ENCODE peak calls at places on chromosomes 11 and 22, in five cellular contexts. W is neural progenitor cell, J is SK-N-SH, K is HCT116, N is PC-3. Y is an unnamed sample. For H3K9me3, the result is how much of the 10 kb centered on the place peaks cover.

GRCh38 chr22:41684194-41684593 is 4.5 kb downstream of the SNU13 start:
- DNase-seq in W (no peak), J (no peak), K (no peak), N (no peak), Y (no peak)

GRCh38 chr11:43925932-43926505 is 16.4 kb upstream of the C11orf96 start:
- DNase-seq in W (no peak), J (peak), K (no peak), N (no peak), Y (no peak)

GRCh38 chr11:6968816-6969215 is 42.6 kb downstream of the ZNF215 start:
- DNase-seq in W (no peak), J (no peak), K (no peak), N (peak), Y (no peak)

GRCh38 chr22:26502688-26503561 is 9.3 kb downstream of the TFIP11 start:
- DNase-seq in W (peak), J (peak), K (no peak), N (peak), Y (peak)

GRCh38 chr22:19107730-19108074 is 14.5 kb downstream of the DGCR2 start:
- DNase-seq in W (no peak), J (no peak), K (no peak), N (no peak), Y (no peak)

GRCh38 chr22:27237342-27237741 is 564.2 kb downstream of the MN1 start:
- DNase-seq in W (no peak), J (no peak), K (no peak), N (no peak), Y (no peak)

GRCh38 chr22:20240900-20241299 is 27.2 kb downstream of the RTN4R start:
- DNase-seq in W (no peak), J (no peak), K (no peak), N (no peak), Y (no peak)

GRCh38 chr22:43928418-43929307 is 5.1 kb downstream of the PNPLA3 start:
- DNase-seq in W (no peak), J (peak), K (no peak), N (no peak), Y (no peak)

GRCh38 chr11:7522106-7522505 is 8.3 kb downstream of the PPFIBP2 start:
- DNase-seq in W (no peak), J (no peak), K (no peak), N (no peak), Y (no peak)

GRCh38 chr11:65849771-65850216 is 8.2 kb downstream of the CFL1 start:
- DNase-seq in W (no peak), J (peak), K (no peak), N (no peak), Y (peak)

GRCh38 chr22:19914201-19914943 is 27.2 kb upstream of the COMT start:
- DNase-seq in W (no peak), J (no peak), K (no peak), N (no peak), Y (no peak)

GRCh38 chr11:7924526-7924925 is 6.5 kb downstream of the OR10A6 start:
- DNase-seq in W (no peak), J (no peak), K (no peak), N (no peak), Y (peak)

GRCh38 chr22:21861856-21862255 is 5.6 kb downstream of the MAPK1 start:
- DNase-seq in W (no peak), J (no peak), K (no peak), N (no peak), Y (no peak)

GRCh38 chr22:36948273-36949055 is 35.0 kb downstream of the CSF2RB start:
- DNase-seq in W (no peak), J (no peak), K (no peak), N (no peak), Y (no peak)

GRCh38 chr22:49918911-49919881 is 762 bp downstream of the CRELD2 start:
- DNase-seq in W (no peak), J (peak), K (no peak), N (no peak), Y (no peak)

GRCh38 chr11:76850815-76851214 is 9.9 kb upstream of the ACER3 start:
- DNase-seq in W (no peak), J (no peak), K (no peak), N (no peak), Y (no peak)

GRCh38 chr11:119509277-119509841 is 86.4 kb upstream of the THY1 start:
- DNase-seq in W (no peak), J (no peak), K (no peak), N (no peak), Y (no peak)

GRCh38 chr22:50730013-50730891 is 7.8 kb upstream of the ACR start:
- DNase-seq in W (no peak), J (no peak), K (no peak), N (no peak), Y (no peak)

GRCh38 chr22:41862160-41862529 is 29.2 kb downstream of the SREBF2 start:
- DNase-seq in W (no peak), J (no peak), K (no peak), N (no peak), Y (peak)

GRCh38 chr11:70525006-70525405 is 126.7 kb downstream of the CTTN start:
- DNase-seq in W (no peak), J (peak), K (no peak), N (no peak), Y (no peak)

GRCh38 chr11:1077417-1078119 is 2.9 kb downstream of the MUC2 start:
- DNase-seq in W (no peak), J (no peak), K (no peak), N (no peak), Y (no peak)

GRCh38 chr11:116333193-116333592 is 439.6 kb downstream of the BUD13 start:
- DNase-seq in W (no peak), J (no peak), K (no peak), N (no peak), Y (no peak)

GRCh38 chr22:48227341-48228018 is 1465.0 kb downstream of the TBC1D22A start:
- DNase-seq in W (no peak), J (no peak), K (no peak), N (no peak), Y (no peak)
- H3K9me3 ChIP-seq in W (under half), J (under half), K (under half), N (under half), Y (under half)

GRCh38 chr11:11179239-11179638 is 173.8 kb downstream of the CSNK2A3 start:
- DNase-seq in W (no peak), J (no peak), K (peak), N (peak), Y (peak)
- TF ChIP-seq EZH2phosphoT487 in W (no peak), J (no peak), K (no peak), N (no peak), Y (no peak)

GRCh38 chr11:2644844-2645778 is 54.7 kb downstream of the KCNQ1OT1 start:
- DNase-seq in W (no peak), J (no peak), K (no peak), N (no peak), Y (no peak)
- H3K9me3 ChIP-seq in W (half or more), J (under half), K (under half), N (under half), Y (half or more)

DNA sequence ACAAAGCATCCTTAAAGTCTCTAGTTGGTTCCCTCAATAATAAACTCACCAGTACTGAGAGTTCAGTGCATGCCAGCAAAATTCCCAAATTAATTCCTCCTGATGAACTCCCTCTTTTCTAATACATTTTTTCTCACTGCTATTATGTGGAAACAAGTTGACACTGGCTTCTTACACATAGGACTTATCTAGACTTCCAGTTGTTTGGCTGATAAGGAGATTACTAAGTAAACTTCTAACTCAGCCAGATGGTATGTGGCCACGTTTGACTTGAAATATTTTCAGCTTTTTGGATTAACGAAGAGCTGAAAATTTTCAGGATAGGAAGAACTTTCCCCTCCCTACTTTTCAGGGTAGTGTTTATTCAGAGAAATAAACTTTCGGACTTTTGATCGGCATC is 1154.2 kb upstream of the TENM4 start:
- DNase-seq in W (no peak), J (no peak), K (no peak), N (peak), Y (peak)
- TF ChIP-seq EZH2phosphoT487 in W (no peak), J (no peak), K (no peak), N (no peak), Y (no peak)

DNA sequence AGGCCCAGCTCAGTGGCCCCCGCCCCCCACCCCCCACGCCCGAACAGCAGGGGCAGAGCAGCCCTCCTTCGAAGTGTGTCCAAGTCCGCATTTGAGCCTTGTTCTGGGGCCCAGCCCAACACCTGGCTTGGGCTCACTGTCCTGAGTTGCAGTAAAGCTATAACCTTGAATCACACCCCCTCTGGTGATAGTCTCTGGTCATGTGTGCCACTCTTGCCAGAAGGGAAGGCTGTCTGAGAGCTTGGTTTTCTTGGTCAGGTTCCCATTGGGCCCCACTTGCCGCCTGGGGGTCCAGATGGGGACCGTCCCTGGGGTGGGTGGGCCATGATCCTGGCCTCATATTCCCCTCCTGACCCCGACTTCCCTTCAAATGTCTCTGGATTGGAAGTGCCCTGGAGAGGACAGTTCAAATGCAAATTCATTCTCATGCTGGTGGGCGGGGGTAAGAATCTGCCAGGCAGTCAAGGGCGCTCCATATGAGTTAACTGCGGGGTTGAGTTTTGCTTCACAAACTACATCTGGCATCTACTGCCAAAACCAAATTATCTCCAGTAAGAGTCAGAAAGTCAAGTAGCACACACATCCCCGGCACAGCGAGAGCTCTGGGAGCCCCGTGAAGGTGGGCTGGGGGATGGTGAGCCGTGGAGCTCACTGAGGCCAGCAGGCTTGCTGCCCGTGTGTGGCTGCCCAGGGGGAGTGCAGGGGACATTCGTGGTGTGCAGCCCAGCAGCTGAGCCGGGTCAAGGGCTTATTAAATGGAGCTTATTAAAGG is 35.7 kb downstream of the B3GAT1 start:
- DNase-seq in W (no peak), J (no peak), K (no peak), N (no peak), Y (no peak)
- H3K9me3 ChIP-seq in W (under half), J (under half), K (under half), N (under half), Y (under half)

GRCh38 chr11:74417379-74417804 is 19.2 kb upstream of the PGM2L1 start:
- DNase-seq in W (no peak), J (no peak), K (no peak), N (peak), Y (peak)

GRCh38 chr11:74417860-74418508 is 19.8 kb upstream of the PGM2L1 start:
- DNase-seq in W (no peak), J (no peak), K (no peak), N (no peak), Y (peak)

GRCh38 chr11:74412733-74413359 is 14.6 kb upstream of the PGM2L1 start:
- DNase-seq in W (no peak), J (no peak), K (no peak), N (no peak), Y (no peak)

GRCh38 chr11:74418509-74418895 is 20.3 kb upstream of the PGM2L1 start:
- DNase-seq in W (no peak), J (no peak), K (no peak), N (peak), Y (peak)
- TF ChIP-seq EZH2phosphoT487 in W (no peak), J (no peak), K (no peak), N (no peak), Y (no peak)

GRCh38 chr11:2092956-2093412 is 46.2 kb downstream of the IGF2 start:
- DNase-seq in W (no peak), J (peak), K (no peak), N (peak), Y (no peak)
- H3K9me3 ChIP-seq in W (under half), J (under half), K (under half), N (under half), Y (under half)

GRCh38 chr22:46321387-46321775 is 14.1 kb upstream of the TRMU start:
- DNase-seq in W (no peak), J (no peak), K (no peak), N (no peak), Y (no peak)

GRCh38 chr22:46323126-46323525 is 12.4 kb upstream of the TRMU start:
- DNase-seq in W (no peak), J (no peak), K (no peak), N (no peak), Y (no peak)

GRCh38 chr22:46320166-46320710 is 15.3 kb upstream of the TRMU start:
- DNase-seq in W (no peak), J (no peak), K (no peak), N (no peak), Y (no peak)

GRCh38 chr22:46320716-46321386 is 14.7 kb upstream of the TRMU start:
- DNase-seq in W (no peak), J (no peak), K (no peak), N (no peak), Y (no peak)

GRCh38 chr22:46322711-46323110 is 12.8 kb upstream of the TRMU start:
- DNase-seq in W (no peak), J (no peak), K (no peak), N (no peak), Y (no peak)
- TF ChIP-seq EZH2phosphoT487 in W (no peak), J (no peak), K (no peak), N (no peak), Y (no peak)

DNA sequence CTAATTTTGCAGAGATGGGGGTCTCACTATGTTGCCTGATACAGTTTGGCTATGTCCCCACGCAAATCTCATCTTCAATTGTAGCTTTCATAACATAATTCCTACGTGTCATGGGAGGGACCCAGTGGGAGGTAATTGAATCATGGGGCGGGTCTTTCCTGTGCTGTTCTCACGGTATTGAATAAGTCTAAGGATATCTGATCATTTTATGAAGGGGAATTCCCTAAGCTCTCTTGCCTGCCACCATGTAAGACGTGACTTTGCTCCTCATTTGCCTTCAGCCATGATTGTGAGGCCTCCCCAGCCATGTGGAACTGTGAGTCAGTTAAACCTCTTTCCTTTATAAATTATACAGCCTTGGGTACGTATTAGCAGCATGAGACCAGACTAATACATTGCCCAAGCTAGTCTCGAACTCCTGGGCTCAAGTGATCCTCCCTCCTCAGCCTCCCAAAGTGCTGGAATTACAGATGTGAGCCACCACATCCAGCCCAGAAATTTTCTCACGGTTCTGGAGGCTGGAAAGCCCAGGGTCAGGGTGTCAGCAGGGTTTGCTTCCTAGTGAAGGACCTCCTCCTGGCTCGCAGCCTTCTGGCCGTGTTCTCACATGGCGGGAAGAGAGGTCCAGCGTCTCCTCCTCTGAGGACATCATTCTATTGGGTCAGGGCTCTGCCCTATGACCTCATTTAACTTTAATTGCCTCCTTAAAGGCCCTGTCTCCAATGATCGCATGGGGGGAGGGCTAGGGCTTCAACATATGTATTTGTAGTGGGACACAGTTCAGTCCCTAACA is 37.9 kb downstream of the SDHAF2 start:
- DNase-seq in W (no peak), J (no peak), K (no peak), N (no peak), Y (no peak)
- H3K9me3 ChIP-seq in W (under half), J (under half), K (under half), N (under half), Y (under half)

GRCh38 chr11:15114501-15115475 is at the start of gene INSC:
- DNase-seq in W (peak), J (peak), K (no peak), N (no peak), Y (peak)
- TF ChIP-seq EZH2phosphoT487 in W (peak), J (no peak), K (no peak), N (no peak), Y (no peak)